ENCODE peak calls at places on chromosomes 5 and 9, in eight cellular contexts. One of them, this sample, is unnamed.

GRCh38 chr5:133227897-133228296 is 176.1 kb downstream of the HSPA4 start:
- DNase-seq in suprapubic skin: no peak
- DNase-seq in A549: no peak
- DNase-seq in HepG2: no peak
- DNase-seq in SK-N-SH: no peak
- DNase-seq in H1: no peak
- DNase-seq in K562: no peak
- DNase-seq in stomach: no peak
- DNase-seq in this sample: no peak

GRCh38 chr9:32359452-32359851 is 25.0 kb upstream of the ACO1 start:
- DNase-seq in H1: no peak
- DNase-seq in K562: no peak
- DNase-seq in suprapubic skin: no peak
- DNase-seq in HepG2: no peak
- DNase-seq in A549: no peak
- DNase-seq in stomach: no peak
- DNase-seq in SK-N-SH: no peak
- DNase-seq in this sample: no peak

GRCh38 chr5:20974423-20974822 is 986.4 kb upstream of the CDH18 start:
- DNase-seq in K562: no peak
- DNase-seq in H1: no peak
- DNase-seq in stomach: no peak
- DNase-seq in SK-N-SH: no peak
- DNase-seq in suprapubic skin: no peak
- DNase-seq in HepG2: no peak
- DNase-seq in A549: no peak
- DNase-seq in this sample: no peak

GRCh38 chr9:111924281-111924680 is 27.7 kb downstream of the UGCG start:
- DNase-seq in stomach: no peak
- DNase-seq in suprapubic skin: no peak
- DNase-seq in H1: no peak
- DNase-seq in K562: no peak
- DNase-seq in HepG2: no peak
- DNase-seq in SK-N-SH: no peak
- DNase-seq in A549: no peak
- DNase-seq in this sample: no peak

GRCh38 chr9:115524467-115525059 is 406.6 kb upstream of the TNC start:
- DNase-seq in stomach: no peak
- DNase-seq in A549: peak
- DNase-seq in H1: no peak
- DNase-seq in HepG2: peak
- DNase-seq in K562: peak
- DNase-seq in SK-N-SH: peak
- DNase-seq in suprapubic skin: no peak
- DNase-seq in this sample: no peak

GRCh38 chr5:171957591-171958251 is 48.7 kb downstream of the FBXW11 start:
- DNase-seq in stomach: no peak
- DNase-seq in H1: no peak
- DNase-seq in A549: no peak
- DNase-seq in SK-N-SH: no peak
- DNase-seq in HepG2: peak
- DNase-seq in K562: no peak
- DNase-seq in suprapubic skin: no peak
- DNase-seq in this sample: no peak

GRCh38 chr9:78613006-78613405 is 316.1 kb downstream of the PSAT1 start:
- DNase-seq in suprapubic skin: no peak
- DNase-seq in A549: no peak
- DNase-seq in HepG2: no peak
- DNase-seq in SK-N-SH: no peak
- DNase-seq in stomach: no peak
- DNase-seq in H1: no peak
- DNase-seq in K562: no peak
- DNase-seq in this sample: no peak

GRCh38 chr5:147050172-147050571 is 171.6 kb upstream of the PPP2R2B start:
- DNase-seq in H1: no peak
- DNase-seq in HepG2: no peak
- DNase-seq in suprapubic skin: no peak
- DNase-seq in stomach: no peak
- DNase-seq in SK-N-SH: no peak
- DNase-seq in A549: no peak
- DNase-seq in K562: no peak
- DNase-seq in this sample: no peak

GRCh38 chr9:94945191-94946144 is 219.0 kb downstream of the AOPEP start:
- DNase-seq in suprapubic skin: no peak
- DNase-seq in SK-N-SH: no peak
- DNase-seq in A549: peak
- DNase-seq in K562: peak
- DNase-seq in H1: no peak
- DNase-seq in stomach: no peak
- DNase-seq in HepG2: no peak
- DNase-seq in this sample: peak

GRCh38 chr9:38126730-38127129 is 57.7 kb upstream of the SHB start:
- DNase-seq in H1: no peak
- DNase-seq in suprapubic skin: no peak
- DNase-seq in K562: no peak
- DNase-seq in A549: no peak
- DNase-seq in stomach: no peak
- DNase-seq in SK-N-SH: no peak
- DNase-seq in HepG2: no peak
- DNase-seq in this sample: no peak

GRCh38 chr5:121029536-121030245 is 565.6 kb downstream of the PRR16 start:
- DNase-seq in K562: no peak
- DNase-seq in SK-N-SH: no peak
- DNase-seq in suprapubic skin: no peak
- DNase-seq in HepG2: no peak
- DNase-seq in stomach: no peak
- DNase-seq in H1: no peak
- DNase-seq in A549: no peak
- DNase-seq in this sample: no peak

GRCh38 chr5:133978943-133979342 is 10.5 kb upstream of the C5orf15 start:
- DNase-seq in SK-N-SH: no peak
- DNase-seq in suprapubic skin: no peak
- DNase-seq in K562: no peak
- DNase-seq in HepG2: no peak
- DNase-seq in A549: no peak
- DNase-seq in stomach: no peak
- DNase-seq in H1: no peak
- DNase-seq in this sample: no peak

GRCh38 chr5:1176473-1177391 is 24.7 kb upstream of the SLC6A19 start:
- DNase-seq in A549: no peak
- DNase-seq in SK-N-SH: peak
- DNase-seq in K562: peak
- DNase-seq in stomach: no peak
- DNase-seq in HepG2: no peak
- DNase-seq in H1: peak
- DNase-seq in suprapubic skin: no peak
- DNase-seq in this sample: no peak

GRCh38 chr5:61280205-61280604 is 51.9 kb upstream of the ZSWIM6 start:
- DNase-seq in K562: no peak
- DNase-seq in SK-N-SH: no peak
- DNase-seq in stomach: no peak
- DNase-seq in A549: no peak
- DNase-seq in H1: no peak
- DNase-seq in suprapubic skin: no peak
- DNase-seq in HepG2: no peak
- DNase-seq in this sample: no peak

GRCh38 chr5:135221187-135221473 is 177.9 kb downstream of the MACROH2A1 start:
- DNase-seq in HepG2: no peak
- DNase-seq in K562: no peak
- DNase-seq in suprapubic skin: peak
- DNase-seq in H1: no peak
- DNase-seq in stomach: peak
- DNase-seq in A549: no peak
- DNase-seq in SK-N-SH: no peak
- DNase-seq in this sample: no peak

GRCh38 chr9:81599837-81600236 is 89.5 kb downstream of the TLE1 start:
- DNase-seq in A549: no peak
- DNase-seq in stomach: no peak
- DNase-seq in K562: no peak
- DNase-seq in HepG2: no peak
- DNase-seq in SK-N-SH: no peak
- DNase-seq in suprapubic skin: no peak
- DNase-seq in H1: no peak
- DNase-seq in this sample: no peak
- TF ChIP-seq EP300 in A549: no peak
- TF ChIP-seq EP300 in stomach: no peak
- TF ChIP-seq EP300 in K562: no peak
- TF ChIP-seq EP300 in HepG2: no peak
- TF ChIP-seq EP300 in SK-N-SH: no peak
- TF ChIP-seq EP300 in suprapubic skin: no peak
- TF ChIP-seq EP300 in H1: no peak
- TF ChIP-seq EP300 in this sample: no peak

GRCh38 chr5:72163349-72163983 is 56.2 kb downstream of the MAP1B start:
- DNase-seq in SK-N-SH: no peak
- DNase-seq in stomach: no peak
- DNase-seq in K562: no peak
- DNase-seq in HepG2: no peak
- DNase-seq in suprapubic skin: no peak
- DNase-seq in H1: no peak
- DNase-seq in A549: no peak
- DNase-seq in this sample: no peak

GRCh38 chr5:72161951-72162350 is 54.7 kb downstream of the MAP1B start:
- DNase-seq in suprapubic skin: no peak
- DNase-seq in SK-N-SH: no peak
- DNase-seq in stomach: no peak
- DNase-seq in H1: no peak
- DNase-seq in K562: no peak
- DNase-seq in A549: no peak
- DNase-seq in HepG2: no peak
- DNase-seq in this sample: no peak

GRCh38 chr5:72159501-72159911 is 52.2 kb downstream of the MAP1B start:
- DNase-seq in A549: no peak
- DNase-seq in K562: no peak
- DNase-seq in SK-N-SH: no peak
- DNase-seq in stomach: no peak
- DNase-seq in H1: no peak
- DNase-seq in HepG2: no peak
- DNase-seq in suprapubic skin: no peak
- DNase-seq in this sample: no peak

GRCh38 chr5:72160299-72160698 is 53.0 kb downstream of the MAP1B start:
- DNase-seq in SK-N-SH: no peak
- DNase-seq in H1: no peak
- DNase-seq in HepG2: no peak
- DNase-seq in suprapubic skin: no peak
- DNase-seq in A549: no peak
- DNase-seq in stomach: no peak
- DNase-seq in K562: no peak
- DNase-seq in this sample: no peak

GRCh38 chr5:72160959-72161358 is 53.7 kb downstream of the MAP1B start:
- DNase-seq in K562: no peak
- DNase-seq in A549: no peak
- DNase-seq in SK-N-SH: no peak
- DNase-seq in suprapubic skin: no peak
- DNase-seq in H1: no peak
- DNase-seq in stomach: no peak
- DNase-seq in HepG2: no peak
- DNase-seq in this sample: no peak
- TF ChIP-seq EP300 in K562: no peak
- TF ChIP-seq EP300 in A549: no peak
- TF ChIP-seq EP300 in SK-N-SH: no peak
- TF ChIP-seq EP300 in suprapubic skin: no peak
- TF ChIP-seq EP300 in H1: no peak
- TF ChIP-seq EP300 in stomach: no peak
- TF ChIP-seq EP300 in HepG2: no peak
- TF ChIP-seq EP300 in this sample: no peak

GRCh38 chr9:96490534-96491078 is 40.6 kb downstream of the HABP4 start:
- DNase-seq in HepG2: peak
- DNase-seq in A549: no peak
- DNase-seq in K562: no peak
- DNase-seq in suprapubic skin: no peak
- DNase-seq in SK-N-SH: no peak
- DNase-seq in stomach: no peak
- DNase-seq in H1: no peak
- DNase-seq in this sample: no peak
- TF ChIP-seq EP300 in HepG2: peak
- TF ChIP-seq EP300 in A549: no peak
- TF ChIP-seq EP300 in K562: no peak
- TF ChIP-seq EP300 in suprapubic skin: no peak
- TF ChIP-seq EP300 in SK-N-SH: no peak
- TF ChIP-seq EP300 in stomach: no peak
- TF ChIP-seq EP300 in H1: no peak
- TF ChIP-seq EP300 in this sample: no peak

GRCh38 chr5:160802567-160802966 is 49.4 kb downstream of the ATP10B start:
- DNase-seq in H1: no peak
- DNase-seq in stomach: no peak
- DNase-seq in HepG2: no peak
- DNase-seq in suprapubic skin: no peak
- DNase-seq in SK-N-SH: no peak
- DNase-seq in K562: no peak
- DNase-seq in A549: no peak
- DNase-seq in this sample: no peak
- TF ChIP-seq EP300 in H1: no peak
- TF ChIP-seq EP300 in stomach: no peak
- TF ChIP-seq EP300 in HepG2: no peak
- TF ChIP-seq EP300 in suprapubic skin: no peak
- TF ChIP-seq EP300 in SK-N-SH: no peak
- TF ChIP-seq EP300 in K562: no peak
- TF ChIP-seq EP300 in A549: no peak
- TF ChIP-seq EP300 in this sample: no peak

GRCh38 chr5:54785729-54786548 is 199.5 kb downstream of the ESM1 start:
- DNase-seq in suprapubic skin: no peak
- DNase-seq in SK-N-SH: peak
- DNase-seq in H1: no peak
- DNase-seq in K562: peak
- DNase-seq in HepG2: no peak
- DNase-seq in A549: no peak
- DNase-seq in stomach: no peak
- DNase-seq in this sample: no peak
- TF ChIP-seq EP300 in suprapubic skin: no peak
- TF ChIP-seq EP300 in SK-N-SH: no peak
- TF ChIP-seq EP300 in H1: no peak
- TF ChIP-seq EP300 in K562: peak
- TF ChIP-seq EP300 in HepG2: no peak
- TF ChIP-seq EP300 in A549: no peak
- TF ChIP-seq EP300 in stomach: no peak
- TF ChIP-seq EP300 in this sample: no peak

DNA sequence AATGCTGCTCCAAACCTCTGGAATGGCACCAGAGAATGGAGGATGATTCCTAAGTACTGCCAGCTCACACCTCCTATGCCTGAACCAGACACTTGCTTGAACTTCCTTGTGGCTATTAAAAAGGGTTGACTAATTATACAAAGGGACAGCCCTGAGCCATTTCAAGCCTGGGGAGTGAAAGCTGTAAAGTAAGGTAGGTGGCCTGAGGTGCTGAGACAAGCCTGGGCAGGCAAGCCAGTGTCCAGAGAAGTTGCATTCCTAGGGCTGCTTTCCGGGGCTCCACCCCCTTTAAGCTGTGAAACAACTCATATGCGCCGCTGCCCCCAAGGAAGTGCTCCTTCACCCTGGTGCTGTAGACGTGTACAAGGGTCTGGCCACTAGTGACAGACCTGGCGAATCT is 79.9 kb upstream of the SLC1A3 start:
- DNase-seq in suprapubic skin: no peak
- DNase-seq in K562: no peak
- DNase-seq in HepG2: no peak
- DNase-seq in stomach: no peak
- DNase-seq in A549: no peak
- DNase-seq in SK-N-SH: no peak
- DNase-seq in H1: no peak
- DNase-seq in this sample: no peak
- TF ChIP-seq EP300 in suprapubic skin: no peak
- TF ChIP-seq EP300 in K562: no peak
- TF ChIP-seq EP300 in HepG2: no peak
- TF ChIP-seq EP300 in stomach: no peak
- TF ChIP-seq EP300 in A549: no peak
- TF ChIP-seq EP300 in SK-N-SH: no peak
- TF ChIP-seq EP300 in H1: no peak
- TF ChIP-seq EP300 in this sample: no peak

GRCh38 chr5:125023673-125024072 is 277.2 kb upstream of the ZNF608 start:
- DNase-seq in A549: no peak
- DNase-seq in suprapubic skin: no peak
- DNase-seq in SK-N-SH: no peak
- DNase-seq in HepG2: no peak
- DNase-seq in H1: no peak
- DNase-seq in stomach: no peak
- DNase-seq in K562: no peak
- DNase-seq in this sample: no peak
- TF ChIP-seq EP300 in A549: no peak
- TF ChIP-seq EP300 in suprapubic skin: no peak
- TF ChIP-seq EP300 in SK-N-SH: no peak
- TF ChIP-seq EP300 in HepG2: no peak
- TF ChIP-seq EP300 in H1: no peak
- TF ChIP-seq EP300 in stomach: no peak
- TF ChIP-seq EP300 in K562: no peak
- TF ChIP-seq EP300 in this sample: no peak

This sample was measured in ovary.